ENCODE peak calls at places on chromosomes 4 and X, in five cellular contexts. One of them, this sample, is unnamed.
A peak's percentile ranks its signal among the peaks of the same experiment; 100 is the strongest.

GRCh38 chr4:78669453-78669852 is 106.7 kb upstream of the BMP2K start:
- DNase-seq in DND-41: no peak
- DNase-seq in A549: peak; percentile 35
- DNase-seq in heart right ventricle: no peak
- DNase-seq in HCT116: peak; percentile 24
- DNase-seq in this sample: no peak

GRCh38 chr4:41360214-41360910 is 103.6 kb downstream of the UCHL1 start:
- DNase-seq in DND-41: no peak
- DNase-seq in HCT116: no peak
- DNase-seq in heart right ventricle: peak; percentile 81
- DNase-seq in A549: peak; percentile 61
- DNase-seq in this sample: peak; percentile 85

GRCh38 chr4:99180367-99181169 is 36.5 kb upstream of the ADH4 start:
- DNase-seq in A549: no peak
- DNase-seq in DND-41: no peak
- DNase-seq in heart right ventricle: no peak
- DNase-seq in HCT116: no peak
- DNase-seq in this sample: no peak

GRCh38 chr4:169417629-169418282 is 147.0 kb upstream of the SH3RF1 start:
- DNase-seq in heart right ventricle: no peak
- DNase-seq in HCT116: no peak
- DNase-seq in DND-41: no peak
- DNase-seq in A549: no peak
- DNase-seq in this sample: no peak

GRCh38 chr4:60683953-60684352 is 516.2 kb upstream of the ADGRL3 start:
- DNase-seq in DND-41: no peak
- DNase-seq in A549: no peak
- DNase-seq in heart right ventricle: no peak
- DNase-seq in HCT116: no peak
- DNase-seq in this sample: no peak

GRCh38 chr4:75990129-75990528 is 616 bp downstream of the SDAD1 start:
- DNase-seq in HCT116: no peak
- DNase-seq in heart right ventricle: no peak
- DNase-seq in DND-41: no peak
- DNase-seq in A549: no peak
- DNase-seq in this sample: no peak

GRCh38 chr4:124337874-124338273 is 374.7 kb downstream of the ANKRD50 start:
- DNase-seq in heart right ventricle: peak; percentile 29
- DNase-seq in DND-41: no peak
- DNase-seq in HCT116: no peak
- DNase-seq in A549: no peak
- DNase-seq in this sample: no peak

GRCh38 chr4:80079255-80079923 is 6.4 kb upstream of the ANTXR2 start:
- DNase-seq in heart right ventricle: no peak
- DNase-seq in A549: no peak
- DNase-seq in HCT116: no peak
- DNase-seq in DND-41: peak; percentile 36
- DNase-seq in this sample: no peak

GRCh38 chrX:103440621-103441020 is 64.3 kb downstream of the BEX3 start:
- DNase-seq in heart right ventricle: no peak
- DNase-seq in DND-41: no peak
- DNase-seq in HCT116: no peak
- DNase-seq in A549: no peak
- DNase-seq in this sample: no peak

GRCh38 chr4:28179126-28179525 is 1318.5 kb downstream of the STIM2 start:
- DNase-seq in A549: no peak
- DNase-seq in HCT116: no peak
- DNase-seq in DND-41: no peak
- DNase-seq in heart right ventricle: no peak
- DNase-seq in this sample: no peak

GRCh38 chrX:134625315-134625718 is 33.0 kb downstream of the PLAC1 start:
- DNase-seq in DND-41: no peak
- DNase-seq in A549: no peak
- DNase-seq in heart right ventricle: no peak
- DNase-seq in HCT116: no peak
- DNase-seq in this sample: no peak

GRCh38 chrX:97308161-97308560 is 424.5 kb downstream of the RPA4 start:
- DNase-seq in HCT116: no peak
- DNase-seq in heart right ventricle: no peak
- DNase-seq in DND-41: no peak
- DNase-seq in A549: no peak
- DNase-seq in this sample: no peak

GRCh38 chrX:40987413-40987812 is 97.8 kb upstream of the USP9X start:
- DNase-seq in DND-41: no peak
- DNase-seq in HCT116: no peak
- DNase-seq in heart right ventricle: no peak
- DNase-seq in A549: no peak
- DNase-seq in this sample: no peak

GRCh38 chr4:108080752-108081151 is 88.0 kb downstream of the LEF1 start:
- DNase-seq in heart right ventricle: no peak
- DNase-seq in HCT116: no peak
- DNase-seq in A549: no peak
- DNase-seq in DND-41: no peak
- DNase-seq in this sample: no peak

GRCh38 chr4:74370912-74371311 is 6.0 kb downstream of the EREG start:
- DNase-seq in heart right ventricle: no peak
- DNase-seq in HCT116: peak; percentile 70
- DNase-seq in DND-41: peak; percentile 13
- DNase-seq in A549: peak; percentile 78
- DNase-seq in this sample: no peak

GRCh38 chr4:7244766-7245320 is 52.5 kb downstream of the SORCS2 start:
- DNase-seq in HCT116: no peak
- DNase-seq in DND-41: no peak
- DNase-seq in heart right ventricle: no peak
- DNase-seq in A549: no peak
- DNase-seq in this sample: peak; percentile 52

GRCh38 chrX:18415386-18415785 is 10.0 kb upstream of the CDKL5 start:
- DNase-seq in A549: peak; percentile 57
- DNase-seq in heart right ventricle: no peak
- DNase-seq in HCT116: no peak
- DNase-seq in DND-41: no peak
- DNase-seq in this sample: no peak

GRCh38 chr4:188680667-188681063 is 541.4 kb downstream of the TRIML1 start:
- DNase-seq in A549: no peak
- DNase-seq in DND-41: no peak
- DNase-seq in HCT116: no peak
- DNase-seq in heart right ventricle: no peak
- DNase-seq in this sample: no peak

GRCh38 chrX:66012094-66012534 is 27.8 kb downstream of the VSIG4 start:
- DNase-seq in DND-41: peak; percentile 81
- DNase-seq in heart right ventricle: no peak
- DNase-seq in HCT116: no peak
- DNase-seq in A549: no peak
- DNase-seq in this sample: no peak

GRCh38 chrX:2894885-2895292 is 34.2 kb downstream of the ARSD start:
- DNase-seq in HCT116: no peak
- DNase-seq in A549: peak; percentile 49
- DNase-seq in heart right ventricle: no peak
- DNase-seq in DND-41: no peak
- DNase-seq in this sample: no peak

GRCh38 chr4:76626686-76627465 is 191.8 kb downstream of the SHROOM3 start:
- DNase-seq in heart right ventricle: no peak
- DNase-seq in HCT116: no peak
- DNase-seq in A549: peak; percentile 34
- DNase-seq in DND-41: no peak
- DNase-seq in this sample: no peak

GRCh38 chr4:124157781-124158180 is 554.8 kb downstream of the ANKRD50 start:
- DNase-seq in HCT116: no peak
- DNase-seq in DND-41: no peak
- DNase-seq in A549: no peak
- DNase-seq in heart right ventricle: no peak
- DNase-seq in this sample: no peak

GRCh38 chr4:186569533-186570192 is 14.3 kb upstream of the MTNR1A start:
- DNase-seq in A549: no peak
- DNase-seq in DND-41: no peak
- DNase-seq in HCT116: no peak
- DNase-seq in heart right ventricle: no peak
- DNase-seq in this sample: no peak

GRCh38 chrX:148298737-148299136 is 201.7 kb upstream of the AFF2 start:
- DNase-seq in DND-41: peak; percentile 34
- DNase-seq in A549: no peak
- DNase-seq in HCT116: no peak
- DNase-seq in heart right ventricle: no peak
- DNase-seq in this sample: no peak

GRCh38 chrX:110915120-110915519 is 119.5 kb upstream of the CHRDL1 start:
- DNase-seq in DND-41: no peak
- DNase-seq in heart right ventricle: no peak
- DNase-seq in A549: no peak
- DNase-seq in HCT116: no peak
- DNase-seq in this sample: no peak

GRCh38 chr4:94516067-94516466 is 64.3 kb downstream of the PDLIM5 start:
- DNase-seq in heart right ventricle: no peak
- DNase-seq in A549: peak; percentile 63
- DNase-seq in HCT116: no peak
- DNase-seq in DND-41: no peak
- DNase-seq in this sample: no peak

GRCh38 chr4:177583000-177583399 is 140.8 kb upstream of the AGA start:
- DNase-seq in heart right ventricle: no peak
- DNase-seq in DND-41: no peak
- DNase-seq in A549: no peak
- DNase-seq in HCT116: no peak
- DNase-seq in this sample: no peak

GRCh38 chr4:5724377-5724776 is 13.4 kb downstream of the EVC start:
- DNase-seq in heart right ventricle: no peak
- DNase-seq in DND-41: no peak
- DNase-seq in HCT116: no peak
- DNase-seq in A549: peak; percentile 41
- DNase-seq in this sample: no peak

GRCh38 chrX:107716045-107716684 is 59.4 kb downstream of the TSC22D3 start:
- DNase-seq in heart right ventricle: no peak
- DNase-seq in DND-41: peak; percentile 6
- DNase-seq in A549: no peak
- DNase-seq in HCT116: no peak
- DNase-seq in this sample: no peak

GRCh38 chrX:12972239-12972638 is 2.7 kb upstream of the TMSB4X start:
- DNase-seq in DND-41: peak; percentile 53
- DNase-seq in HCT116: no peak
- DNase-seq in heart right ventricle: no peak
- DNase-seq in A549: no peak
- DNase-seq in this sample: no peak

GRCh38 chr4:54941994-54942552 is 183.3 kb downstream of the KDR start:
- DNase-seq in HCT116: no peak
- DNase-seq in DND-41: peak; percentile 12
- DNase-seq in heart right ventricle: peak; percentile 36
- DNase-seq in A549: no peak
- DNase-seq in this sample: no peak

GRCh38 chr4:153466637-153467153 is 535 bp downstream of the TMEM131L start:
- DNase-seq in heart right ventricle: peak; percentile 21
- DNase-seq in A549: no peak
- DNase-seq in HCT116: no peak
- DNase-seq in DND-41: no peak
- DNase-seq in this sample: no peak

GRCh38 chr4:96407651-96408342 is 567.9 kb downstream of the PDHA2 start:
- DNase-seq in DND-41: no peak
- DNase-seq in heart right ventricle: no peak
- DNase-seq in A549: no peak
- DNase-seq in HCT116: no peak
- DNase-seq in this sample: no peak

GRCh38 chr4:41734366-41734765 is 14.2 kb downstream of the PHOX2B start:
- DNase-seq in DND-41: no peak
- DNase-seq in HCT116: no peak
- DNase-seq in A549: no peak
- DNase-seq in heart right ventricle: no peak
- DNase-seq in this sample: no peak

GRCh38 chrX:79156818-79157217 is 12.3 kb downstream of the GPR174 start:
- DNase-seq in A549: no peak
- DNase-seq in HCT116: no peak
- DNase-seq in heart right ventricle: no peak
- DNase-seq in DND-41: no peak
- DNase-seq in this sample: no peak

GRCh38 chr4:2662598-2662997 is 93.5 kb downstream of the TNIP2 start:
- DNase-seq in A549: peak; percentile 6
- DNase-seq in DND-41: no peak
- DNase-seq in HCT116: no peak
- DNase-seq in heart right ventricle: no peak
- DNase-seq in this sample: no peak

GRCh38 chrX:51976503-51976902 is 83.1 kb downstream of the MAGED1 start:
- DNase-seq in DND-41: no peak
- DNase-seq in heart right ventricle: no peak
- DNase-seq in A549: no peak
- DNase-seq in HCT116: no peak
- DNase-seq in this sample: no peak

GRCh38 chrX:54045563-54046228 is 1.4 kb upstream of the PHF8 start:
- DNase-seq in DND-41: no peak
- DNase-seq in heart right ventricle: no peak
- DNase-seq in A549: peak; percentile 61
- DNase-seq in HCT116: no peak
- DNase-seq in this sample: no peak
- H3K27ac ChIP-seq in DND-41: peak overlapping the region; percentile 94
- H3K27ac ChIP-seq in heart right ventricle: no peak overlapping the region
- H3K27ac ChIP-seq in A549: peak overlapping the region; percentile 99
- H3K27ac ChIP-seq in HCT116: peak overlapping the region; percentile 81
- H3K27ac ChIP-seq in this sample: peak overlapping the region; percentile 88

DNA sequence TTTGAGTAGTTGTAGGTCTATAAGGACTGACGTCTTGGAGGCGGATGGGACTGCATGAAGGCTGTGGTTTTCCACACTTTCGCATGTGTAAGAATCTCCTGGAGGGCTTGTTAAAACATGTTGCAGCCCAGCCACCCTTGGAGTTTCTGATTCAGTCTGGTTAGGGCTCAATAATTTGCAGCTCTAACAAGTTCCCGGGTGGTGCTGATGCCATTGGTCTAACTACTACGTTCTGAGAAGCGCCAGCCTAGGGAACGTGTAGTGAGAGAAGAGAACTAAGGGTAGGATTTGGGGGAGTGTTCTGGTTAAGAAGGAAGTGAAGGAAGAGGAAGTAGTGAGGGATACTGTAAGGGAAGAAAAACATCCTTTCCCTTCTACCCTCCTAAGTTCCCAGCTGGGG is 138.9 kb downstream of the LARP7 start:
- DNase-seq in heart right ventricle: no peak
- DNase-seq in HCT116: no peak
- DNase-seq in DND-41: no peak
- DNase-seq in A549: no peak
- DNase-seq in this sample: no peak
- H3K4me3 ChIP-seq in heart right ventricle: no peak overlapping the region
- H3K4me3 ChIP-seq in HCT116: no peak overlapping the region
- H3K4me3 ChIP-seq in DND-41: no peak overlapping the region
- H3K4me3 ChIP-seq in A549: no peak overlapping the region
- H3K4me3 ChIP-seq in this sample: no peak overlapping the region

GRCh38 chr4:83054928-83055327 is 19.9 kb downstream of the COPS4 start:
- DNase-seq in heart right ventricle: no peak
- DNase-seq in DND-41: no peak
- DNase-seq in HCT116: peak; percentile 10
- DNase-seq in A549: peak; percentile 27
- DNase-seq in this sample: no peak
- TF ChIP-seq CTCF in heart right ventricle: no peak
- TF ChIP-seq CTCF in DND-41: peak; percentile 49
- TF ChIP-seq CTCF in HCT116: peak; percentile 28
- TF ChIP-seq CTCF in A549: peak; percentile 55
- TF ChIP-seq CTCF in this sample: peak; percentile 29

DNA sequence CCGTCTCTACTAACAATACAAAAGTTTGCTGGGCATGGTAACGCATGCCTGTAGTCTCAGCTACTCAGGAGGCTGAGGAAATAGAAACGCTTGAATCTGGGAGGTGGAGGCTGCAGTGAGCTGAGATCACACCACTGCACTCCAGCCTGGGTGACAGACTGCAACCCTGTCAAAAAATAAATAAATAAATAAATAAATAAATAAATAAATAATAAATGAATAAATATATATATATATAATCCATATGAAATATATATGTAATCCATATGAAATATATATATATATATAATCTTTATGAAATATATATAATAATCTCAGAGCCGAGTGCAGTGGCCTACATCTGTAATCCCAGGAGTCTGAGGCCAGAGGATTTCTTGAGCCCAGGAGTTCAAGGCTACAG is 17.8 kb upstream of the RBPJ start:
- DNase-seq in A549: no peak
- DNase-seq in heart right ventricle: no peak
- DNase-seq in DND-41: no peak
- DNase-seq in HCT116: no peak
- DNase-seq in this sample: no peak
- H3K27ac ChIP-seq in A549: no peak overlapping the region
- H3K27ac ChIP-seq in heart right ventricle: no peak overlapping the region
- H3K27ac ChIP-seq in DND-41: no peak overlapping the region
- H3K27ac ChIP-seq in HCT116: no peak overlapping the region
- H3K27ac ChIP-seq in this sample: no peak overlapping the region